ENCODE peak calls at places on chromosomes 6 and 20, in eight cellular contexts. F is central memory CD4-positive, alpha-beta T cell; H is globus pallidus; M is HT-29; C is hepatocyte; W is 8988T; K is astrocyte of the spinal cord; G is fibroblast of the conjunctiva. B is an unnamed sample.

GRCh38 chr6:155916870-155917624 is 461.4 kb upstream of the NOX3 start:
- DNase-seq in F (no peak), H (no peak), M (no peak), C (no peak), W (no peak), K (no peak), G (no peak), B (no peak)

GRCh38 chr20:47360207-47360488 is 3.6 kb upstream of the ZMYND8 start:
- DNase-seq in F (no peak), H (no peak), M (peak), C (peak), W (no peak), K (no peak), G (peak), B (no peak)

GRCh38 chr6:111658445-111659154 is 52.9 kb upstream of the TRAF3IP2 start:
- DNase-seq in F (no peak), H (no peak), M (no peak), C (no peak), W (no peak), K (peak), G (no peak), B (no peak)

GRCh38 chr6:7707787-7708186 is 18.1 kb upstream of the BMP6 start:
- DNase-seq in F (no peak), H (no peak), M (no peak), C (no peak), W (no peak), K (no peak), G (no peak), B (no peak)

GRCh38 chr6:19713411-19713810 is 123.8 kb upstream of the ID4 start:
- DNase-seq in F (no peak), H (no peak), M (no peak), C (no peak), W (no peak), K (no peak), G (no peak), B (no peak)

GRCh38 chr20:36908603-36909002 is 32.7 kb downstream of the TLDC2 start:
- DNase-seq in F (no peak), H (no peak), M (no peak), C (no peak), W (no peak), K (no peak), G (no peak), B (no peak)

GRCh38 chr6:52603000-52603795 is 26.3 kb upstream of the TRAM2 start:
- DNase-seq in F (no peak), H (no peak), M (no peak), C (peak), W (no peak), K (peak), G (peak), B (no peak)

GRCh38 chr20:20092852-20093251 is 40.5 kb downstream of the CFAP61 start:
- DNase-seq in F (no peak), H (no peak), M (no peak), C (no peak), W (no peak), K (no peak), G (no peak), B (no peak)

GRCh38 chr6:122571888-122572287 is 38.3 kb upstream of the PKIB start:
- DNase-seq in F (no peak), H (no peak), M (no peak), C (no peak), W (no peak), K (no peak), G (no peak), B (no peak)

GRCh38 chr6:54095740-54096139 is 15.5 kb upstream of the MLIP start:
- DNase-seq in F (no peak), H (no peak), M (no peak), C (no peak), W (no peak), K (no peak), G (no peak), B (no peak)

GRCh38 chr20:36439040-36439730 is 102.1 kb upstream of the MYL9 start:
- DNase-seq in F (peak), H (peak), M (peak), C (peak), W (peak), K (peak), G (peak), B (peak)

GRCh38 chr6:136658711-136659110 is 108.5 kb upstream of the MAP7 start:
- DNase-seq in F (no peak), H (no peak), M (no peak), C (no peak), W (no peak), K (no peak), G (no peak), B (no peak)

GRCh38 chr6:113634352-113635163 is 222.6 kb upstream of the MARCKS start:
- DNase-seq in F (no peak), H (no peak), M (no peak), C (no peak), W (no peak), K (peak), G (no peak), B (peak)

GRCh38 chr20:6783752-6784725 is 16.6 kb downstream of the BMP2 start:
- DNase-seq in F (no peak), H (no peak), M (peak), C (peak), W (no peak), K (peak), G (peak), B (no peak)

GRCh38 chr20:34185766-34186620 is 55.2 kb upstream of the ASIP start:
- DNase-seq in F (no peak), H (no peak), M (no peak), C (no peak), W (no peak), K (no peak), G (peak), B (no peak)

GRCh38 chr6:96554559-96554958 is 8.4 kb upstream of the FHL5 start:
- DNase-seq in F (no peak), H (no peak), M (no peak), C (no peak), W (no peak), K (no peak), G (no peak), B (no peak)

B was measured in KBM-7.